ENCODE peak calls at places on chromosomes 1 and 21, in five cellular contexts. B is HCT116, F is body of pancreas, N is ovary, U is IMR-90. R is an unnamed sample.

GRCh38 chr1:52994658-52995057 is 67.4 kb upstream of the PODN start:
- DNase-seq in B (no peak), F (no peak), N (no peak), U (no peak), R (no peak)

GRCh38 chr1:111597433-111597832 is 22.2 kb upstream of the RAP1A start:
- DNase-seq in B (no peak), F (no peak), N (no peak), U (peak; percentile 68), R (no peak)

GRCh38 chr1:217917277-217917887 is 286.2 kb downstream of the SPATA17 start:
- DNase-seq in B (no peak), F (no peak), N (no peak), U (no peak), R (no peak)

GRCh38 chr21:29237110-29238051 is 61.3 kb upstream of the BACH1 start:
- DNase-seq in B (no peak), F (no peak), N (no peak), U (no peak), R (no peak)

GRCh38 chr1:244349103-244349531 is 102.6 kb downstream of the ADSS2 start:
- DNase-seq in B (no peak), F (peak; percentile 31), N (peak; percentile 53), U (peak; percentile 91), R (peak; percentile 35)

GRCh38 chr1:2240251-2241156 is 12.4 kb downstream of the SKI start:
- DNase-seq in B (no peak), F (peak; percentile 80), N (peak; percentile 71), U (peak; percentile 29), R (peak; percentile 97)

GRCh38 chr21:41966872-41967621 is 13.2 kb upstream of the C2CD2 start:
- DNase-seq in B (no peak), F (no peak), N (no peak), U (no peak), R (no peak)

GRCh38 chr1:155978325-155978972 is at the start of gene ARHGEF2:
- DNase-seq in B (no peak), F (peak; percentile 70), N (peak; percentile 86), U (peak; percentile 64), R (peak; percentile 93)

GRCh38 chr1:50968021-50968883 is 1.8 kb upstream of the CDKN2C start:
- DNase-seq in B (peak; percentile 67), F (peak; percentile 91), N (peak; percentile 90), U (peak; percentile 89), R (peak; percentile 98)

GRCh38 chr1:168391759-168392681 is 111.3 kb downstream of the TBX19 start:
- DNase-seq in B (no peak), F (peak; percentile 29), N (no peak), U (no peak), R (peak; percentile 26)

GRCh38 chr1:63592536-63593302 is 492 bp upstream of the PGM1 start:
- DNase-seq in B (no peak), F (no peak), N (no peak), U (no peak), R (no peak)

GRCh38 chr1:42456754-42457089 is 379 bp downstream of the PPCS start:
- DNase-seq in B (no peak), F (peak; percentile 61), N (no peak), U (peak; percentile 50), R (no peak)

GRCh38 chr1:156492591-156493080 is 7.9 kb downstream of the MEF2D start:
- DNase-seq in B (no peak), F (no peak), N (no peak), U (no peak), R (no peak)

GRCh38 chr1:230189276-230190183 is 122.5 kb downstream of the GALNT2 start:
- DNase-seq in B (no peak), F (no peak), N (no peak), U (no peak), R (no peak)

GRCh38 chr1:59477286-59477685 is 180.4 kb downstream of the FGGY start:
- DNase-seq in B (peak; percentile 72), F (no peak), N (no peak), U (peak; percentile 49), R (no peak)

GRCh38 chr1:178520803-178521202 is 7.9 kb downstream of the TEX35 start:
- DNase-seq in B (no peak), F (no peak), N (no peak), U (no peak), R (peak; percentile 64)

GRCh38 chr1:12232221-12232620 is 2.4 kb downstream of the VPS13D start:
- DNase-seq in B (peak; percentile 41), F (peak; percentile 15), N (no peak), U (no peak), R (no peak)

GRCh38 chr1:12229835-12230548 is at the start of gene VPS13D:
- DNase-seq in B (peak; percentile 53), F (peak; percentile 87), N (peak; percentile 81), U (peak; percentile 67), R (peak; percentile 93)

GRCh38 chr1:12231276-12231595 is 1.4 kb downstream of the VPS13D start:
- DNase-seq in B (no peak), F (no peak), N (no peak), U (no peak), R (no peak)

GRCh38 chr1:12229386-12229834 is 420 bp upstream of the VPS13D start:
- DNase-seq in B (no peak), F (no peak), N (no peak), U (no peak), R (no peak)

GRCh38 chr1:12230549-12231275 is 882 bp downstream of the VPS13D start:
- DNase-seq in B (no peak), F (peak; percentile 85), N (peak; percentile 41), U (no peak), R (peak; percentile 90)
- TF ChIP-seq POLR2A in B (no peak), F (peak; percentile 13), N (no peak), U (no peak), R (no peak)

GRCh38 chr1:220528049-220528678 is at the start of gene MARK1:
- DNase-seq in B (no peak), F (peak; percentile 41), N (peak; percentile 35), U (no peak), R (peak; percentile 27)

GRCh38 chr1:220528679-220529529 is 968 bp downstream of the MARK1 start:
- DNase-seq in B (no peak), F (no peak), N (peak; percentile 16), U (no peak), R (no peak)

GRCh38 chr1:220527279-220528048 is 472 bp upstream of the MARK1 start:
- DNase-seq in B (no peak), F (peak; percentile 21), N (no peak), U (no peak), R (no peak)

GRCh38 chr1:220526294-220526693 is 1.6 kb upstream of the MARK1 start:
- DNase-seq in B (no peak), F (no peak), N (no peak), U (no peak), R (no peak)

GRCh38 chr1:220529530-220529920 is 1.6 kb downstream of the MARK1 start:
- DNase-seq in B (no peak), F (no peak), N (no peak), U (no peak), R (no peak)
- H3K4me3 ChIP-seq in B (peak overlapping the region; percentile 58), F (no peak overlapping the region), N (peak overlapping the region; percentile 55), U (no peak overlapping the region), R (peak overlapping the region; percentile 58)

GRCh38 chr1:3625151-3625907 is 514 bp downstream of the TPRG1L start:
- DNase-seq in B (no peak), F (peak; percentile 54), N (no peak), U (peak; percentile 39), R (no peak)

GRCh38 chr1:3620708-3621107 is 4.1 kb upstream of the TPRG1L start:
- DNase-seq in B (no peak), F (no peak), N (no peak), U (no peak), R (peak; percentile 23)

GRCh38 chr1:3627515-3628253 is 2.9 kb downstream of the TPRG1L start:
- DNase-seq in B (no peak), F (no peak), N (no peak), U (no peak), R (no peak)

GRCh38 chr1:3623441-3624150 is 1.2 kb upstream of the TPRG1L start:
- DNase-seq in B (no peak), F (no peak), N (no peak), U (no peak), R (no peak)

GRCh38 chr1:3624194-3625136 is at the start of gene TPRG1L:
- DNase-seq in B (peak; percentile 82), F (peak; percentile 99), N (peak; percentile 98), U (peak; percentile 90), R (peak; percentile 97)
- TF ChIP-seq POLR2A in B (no peak), F (no peak), N (peak; percentile 10), U (no peak), R (peak; percentile 78)

GRCh38 chr1:30756206-30756544 is 1.4 kb downstream of the LAPTM5 start:
- DNase-seq in B (no peak), F (no peak), N (no peak), U (no peak), R (no peak)

GRCh38 chr1:30755334-30755733 is 2.2 kb downstream of the LAPTM5 start:
- DNase-seq in B (no peak), F (no peak), N (no peak), U (no peak), R (no peak)

GRCh38 chr1:30755746-30756145 is 1.8 kb downstream of the LAPTM5 start:
- DNase-seq in B (no peak), F (no peak), N (no peak), U (no peak), R (no peak)

GRCh38 chr1:30753660-30754123 is 3.9 kb downstream of the LAPTM5 start:
- DNase-seq in B (no peak), F (no peak), N (no peak), U (no peak), R (no peak)

DNA sequence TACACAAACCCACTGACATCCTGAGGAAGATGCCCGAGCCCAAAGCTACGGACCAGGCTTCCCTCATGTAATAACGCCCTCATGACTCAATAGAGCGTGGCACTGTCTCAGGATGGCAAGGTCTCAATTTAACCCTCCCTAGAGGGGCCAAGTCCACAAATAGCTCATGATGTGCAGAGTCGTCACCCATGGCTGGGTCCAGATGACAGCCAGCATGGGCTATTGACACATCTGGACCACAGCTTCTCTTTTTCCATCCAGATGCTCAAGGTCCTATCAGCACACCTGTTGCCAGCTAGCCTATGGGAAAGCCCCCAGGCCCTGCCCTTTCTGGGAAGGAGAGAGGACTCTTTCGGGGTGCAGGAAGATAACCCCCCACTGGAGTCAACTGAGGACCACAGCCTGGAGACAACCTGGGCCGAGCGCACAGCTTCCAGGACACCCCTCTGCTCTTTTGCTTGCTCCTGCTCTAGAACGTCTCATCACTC is 2.8 kb downstream of the LAPTM5 start:
- DNase-seq in B (no peak), F (no peak), N (no peak), U (no peak), R (no peak)
- H3K4me3 ChIP-seq in B (no peak overlapping the region), F (no peak overlapping the region), N (no peak overlapping the region), U (no peak overlapping the region), R (peak overlapping the region; percentile 51)

DNA sequence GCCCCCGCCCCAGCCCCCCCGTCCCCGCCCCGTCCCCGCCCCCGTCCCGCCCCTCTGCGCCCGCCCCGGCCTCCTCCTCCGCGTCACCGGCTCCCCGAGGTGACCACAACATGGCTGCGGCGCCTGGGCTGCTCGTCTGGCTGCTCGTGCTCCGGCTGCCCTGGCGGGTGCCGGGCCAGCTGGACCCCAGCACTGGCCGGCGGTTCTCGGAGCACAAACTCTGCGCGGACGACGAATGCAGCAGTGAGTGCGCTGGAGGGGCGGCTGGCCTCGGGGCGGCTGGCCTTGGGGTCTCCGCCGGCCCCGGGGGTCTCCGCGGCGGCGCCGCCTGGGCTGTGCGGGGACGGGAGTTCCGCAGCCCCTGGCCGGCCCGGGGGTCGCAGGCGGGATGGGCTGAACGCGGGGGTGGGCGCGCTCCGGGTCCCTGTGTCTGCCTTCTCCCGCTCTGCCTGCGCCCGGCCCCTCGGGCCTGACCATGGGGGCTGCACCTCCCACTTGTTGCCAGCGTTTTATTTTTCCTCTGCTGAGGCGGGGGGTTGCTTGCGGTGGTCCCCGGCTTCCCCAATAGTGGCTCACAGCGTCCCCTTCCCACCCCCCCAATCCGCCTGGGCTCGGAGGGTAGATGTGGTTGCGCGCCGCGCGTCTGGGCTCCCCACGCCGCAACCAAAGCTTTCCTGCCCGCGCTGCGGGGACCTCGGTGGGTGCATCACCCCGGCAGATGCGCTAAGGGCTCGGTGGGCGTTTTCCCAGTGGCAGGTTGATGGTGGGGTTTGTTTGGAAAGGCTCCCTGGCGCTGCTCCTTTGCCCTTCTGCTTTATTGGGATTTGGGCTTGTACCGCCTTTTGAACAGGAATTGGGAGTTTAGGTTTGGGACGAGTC is at the start of gene MIA3:
- DNase-seq in B (no peak), F (peak; percentile 33), N (peak; percentile 38), U (peak; percentile 10), R (peak; percentile 21)
- TF ChIP-seq POLR2A in B (no peak), F (no peak), N (peak; percentile 27), U (peak; percentile 55), R (no peak)